ENCODE peak calls at places on chromosomes 2 and 18, in nine cellular contexts. W, Z, J, U, A, V, Q, R and S are unnamed samples. For H3K4me1 and H3K9me3, the result is how much of the 10 kb centered on the place peaks cover.

GRCh38 chr18:79855147-79855910 is 57.6 kb downstream of the KCNG2 start:
- DNase-seq in W (peak), Z (no peak), J (no peak), U (no peak), A (no peak), V (no peak), Q (no peak), R (no peak), S (peak)

GRCh38 chr2:208034503-208035140 is 9.3 kb upstream of the PLEKHM3 start:
- DNase-seq in W (no peak), Z (no peak), J (no peak), U (no peak), A (no peak), V (no peak), Q (no peak), R (no peak), S (no peak)

GRCh38 chr2:191749181-191749540 is 71.2 kb downstream of the NABP1 start:
- DNase-seq in W (no peak), Z (no peak), J (no peak), U (no peak), A (no peak), V (no peak), Q (no peak), R (no peak), S (no peak)

GRCh38 chr2:142672698-142673097 is 204.8 kb upstream of the KYNU start:
- DNase-seq in W (no peak), Z (no peak), J (no peak), U (no peak), A (no peak), V (no peak), Q (no peak), R (no peak), S (no peak)

GRCh38 chr2:165699931-165700330 is 94.1 kb downstream of the GALNT3 start:
- DNase-seq in W (no peak), Z (no peak), J (no peak), U (no peak), A (no peak), V (no peak), Q (no peak), R (no peak), S (no peak)

GRCh38 chr2:127093648-127094210 is 13.2 kb downstream of the BIN1 start:
- DNase-seq in W (no peak), Z (no peak), J (no peak), U (no peak), A (no peak), V (peak), Q (no peak), R (no peak), S (peak)

GRCh38 chr2:26279886-26280285 is 35.1 kb downstream of the HADHB start:
- DNase-seq in W (no peak), Z (no peak), J (no peak), U (no peak), A (no peak), V (no peak), Q (no peak), R (no peak), S (no peak)

GRCh38 chr2:1055014-1055595 is 104.5 kb downstream of the SNTG2 start:
- DNase-seq in W (no peak), Z (peak), J (no peak), U (no peak), A (peak), V (no peak), Q (no peak), R (no peak), S (no peak)

GRCh38 chr2:134347756-134348155 is 93.9 kb downstream of the MGAT5 start:
- DNase-seq in W (no peak), Z (no peak), J (no peak), U (no peak), A (peak), V (no peak), Q (no peak), R (no peak), S (no peak)

GRCh38 chr18:35271656-35272055 is 18.4 kb downstream of the ZSCAN30 start:
- DNase-seq in W (no peak), Z (no peak), J (no peak), U (no peak), A (no peak), V (no peak), Q (no peak), R (no peak), S (no peak)

GRCh38 chr2:31137211-31138036 is 816 bp downstream of the GALNT14 start:
- DNase-seq in W (peak), Z (no peak), J (no peak), U (no peak), A (no peak), V (no peak), Q (no peak), R (no peak), S (peak)

GRCh38 chr2:26678026-26678425 is 14.5 kb upstream of the KCNK3 start:
- DNase-seq in W (no peak), Z (no peak), J (no peak), U (no peak), A (no peak), V (no peak), Q (no peak), R (no peak), S (no peak)

GRCh38 chr2:215921884-215922283 is 91.5 kb downstream of the MREG start:
- DNase-seq in W (no peak), Z (peak), J (no peak), U (no peak), A (peak), V (peak), Q (no peak), R (peak), S (no peak)

GRCh38 chr18:3256693-3257626 is 5.0 kb upstream of the MYL12B start:
- DNase-seq in W (no peak), Z (peak), J (no peak), U (no peak), A (peak), V (peak), Q (no peak), R (no peak), S (peak)
- H3K4me1 ChIP-seq in W (under half), Z (under half), J (under half), U (half or more), A (under half), V (under half), Q (under half), R (under half), S (under half)

DNA sequence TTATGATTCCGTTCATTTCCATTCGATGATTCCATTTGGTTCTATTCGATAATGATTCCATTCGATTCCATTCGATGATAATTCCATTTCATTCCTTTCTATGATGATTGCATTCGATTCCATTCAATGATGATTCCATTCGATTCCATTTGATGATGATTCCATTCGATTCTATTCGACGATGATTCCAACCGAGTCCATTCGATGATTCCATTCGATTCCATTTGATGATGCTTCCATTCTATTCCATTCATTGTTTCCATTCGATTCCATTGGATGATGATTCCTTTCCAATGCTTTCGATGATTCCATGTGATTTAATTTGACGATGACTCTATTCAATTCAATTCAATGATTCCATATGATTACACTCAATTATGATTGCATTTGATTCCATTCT is 1093.5 kb downstream of the RPIA start:
- DNase-seq in W (no peak), Z (no peak), J (no peak), U (no peak), A (no peak), V (no peak), Q (no peak), R (no peak), S (no peak)
- H3K9me3 ChIP-seq in W (half or more), Z (under half), J (under half), U (under half), A (under half), V (under half), Q (under half), R (under half), S (under half)

DNA sequence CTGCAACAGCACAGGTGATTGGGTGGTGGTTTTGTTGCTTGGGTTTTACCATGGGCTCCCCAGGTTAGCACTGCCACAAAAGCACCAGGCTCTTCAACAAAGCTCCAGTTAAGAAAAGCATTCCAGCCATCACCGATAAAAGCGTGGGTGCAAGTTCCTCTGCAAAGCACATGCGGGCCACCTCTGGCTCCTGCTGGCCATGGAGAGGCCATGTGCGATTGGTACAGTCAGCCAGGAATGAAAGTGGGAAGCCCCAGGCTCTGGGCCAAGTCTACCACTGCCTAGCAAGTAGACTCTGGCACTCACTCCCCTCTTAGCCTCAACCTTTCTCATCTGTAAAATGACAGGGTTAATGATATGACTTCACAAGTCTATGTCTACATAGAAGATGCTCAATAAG is 36.0 kb downstream of the BCL11A start:
- DNase-seq in W (no peak), Z (peak), J (peak), U (no peak), A (peak), V (no peak), Q (no peak), R (no peak), S (no peak)
- H3K4me1 ChIP-seq in W (under half), Z (under half), J (under half), U (half or more), A (under half), V (under half), Q (half or more), R (under half), S (under half)

DNA sequence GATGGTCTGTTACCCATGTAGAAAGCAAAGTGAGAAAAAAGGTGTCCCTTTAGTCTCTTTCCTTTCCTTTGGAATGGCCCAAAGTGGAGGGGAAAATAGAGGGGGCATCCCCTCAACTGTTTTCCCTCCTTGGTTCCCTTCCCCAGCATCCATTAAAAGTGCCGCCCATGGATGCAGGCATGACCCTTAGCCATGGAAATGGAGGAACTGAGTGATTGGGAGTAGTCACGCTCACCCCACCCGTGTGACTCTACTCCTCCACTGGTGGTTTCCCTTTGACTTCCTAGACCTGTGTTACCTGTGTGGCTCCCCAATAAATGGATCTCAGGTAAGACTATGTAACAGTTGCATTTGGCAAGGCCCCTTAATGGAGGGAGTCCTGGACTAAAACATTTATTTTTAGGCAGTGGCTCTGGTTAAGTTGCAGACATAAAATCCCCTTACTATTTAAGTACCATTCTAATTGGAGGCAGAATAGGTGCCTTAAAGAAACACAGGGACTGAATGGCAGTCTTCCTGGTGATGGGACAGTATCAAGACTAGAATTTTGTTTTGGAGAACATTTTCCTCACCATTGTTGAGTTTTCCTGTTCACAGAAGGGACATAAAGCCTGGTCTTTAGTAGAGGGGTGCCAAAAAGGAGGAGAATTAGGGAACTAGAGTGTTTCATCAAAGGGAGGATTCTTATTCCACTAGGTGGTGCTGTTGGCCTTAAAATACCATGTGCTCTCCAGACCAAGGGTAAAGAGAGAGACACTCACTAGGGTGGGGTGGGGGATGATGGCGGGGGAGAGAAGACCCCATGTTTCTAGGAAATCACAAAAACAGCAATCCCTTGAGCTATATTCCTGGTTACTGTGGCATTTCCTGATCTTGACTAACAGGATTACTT is 25.7 kb upstream of the PLA2R1 start:
- DNase-seq in W (no peak), Z (no peak), J (no peak), U (no peak), A (peak), V (no peak), Q (no peak), R (no peak), S (no peak)
- H3K9me3 ChIP-seq in W (under half), Z (under half), J (under half), U (under half), A (under half), V (under half), Q (half or more), R (under half), S (under half)

GRCh38 chr18:2970762-2971659 is 41.9 kb downstream of the LPIN2 start:
- DNase-seq in W (no peak), Z (no peak), J (no peak), U (no peak), A (peak), V (peak), Q (no peak), R (peak), S (no peak)

GRCh38 chr18:2970344-2970743 is 42.6 kb downstream of the LPIN2 start:
- DNase-seq in W (no peak), Z (no peak), J (no peak), U (no peak), A (no peak), V (no peak), Q (no peak), R (no peak), S (no peak)

GRCh38 chr18:2967820-2968219 is 45.1 kb downstream of the LPIN2 start:
- DNase-seq in W (no peak), Z (no peak), J (no peak), U (no peak), A (no peak), V (no peak), Q (no peak), R (no peak), S (no peak)

GRCh38 chr18:2968559-2968958 is 44.4 kb downstream of the LPIN2 start:
- DNase-seq in W (no peak), Z (no peak), J (no peak), U (no peak), A (no peak), V (no peak), Q (no peak), R (no peak), S (no peak)

GRCh38 chr18:2969695-2970094 is 43.2 kb downstream of the LPIN2 start:
- DNase-seq in W (no peak), Z (no peak), J (no peak), U (no peak), A (no peak), V (no peak), Q (no peak), R (no peak), S (no peak)
- H3K4me1 ChIP-seq in W (half or more), Z (under half), J (under half), U (half or more), A (under half), V (under half), Q (under half), R (under half), S (under half)

DNA sequence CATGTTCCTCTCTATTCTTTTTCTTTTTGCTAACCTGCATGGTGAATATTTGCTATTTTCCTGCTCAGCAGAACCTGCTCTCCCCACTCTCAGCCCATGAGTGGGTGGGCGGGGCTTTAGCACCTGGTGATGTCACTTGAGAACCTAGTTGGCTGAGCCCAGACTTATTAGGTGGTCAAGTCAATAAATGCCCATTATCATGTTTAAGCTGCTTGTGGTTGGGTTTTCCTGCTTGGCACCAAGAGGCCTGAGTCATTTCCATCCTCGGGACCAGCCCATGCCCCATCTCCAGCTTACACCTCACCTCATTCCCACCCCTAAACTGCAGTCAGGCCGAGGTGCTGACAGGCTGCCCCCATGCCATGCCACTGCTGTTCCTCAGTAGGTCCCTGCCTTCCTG is 226.6 kb downstream of the ANKRD30B start:
- DNase-seq in W (no peak), Z (no peak), J (no peak), U (no peak), A (no peak), V (no peak), Q (no peak), R (no peak), S (no peak)
- H3K9me3 ChIP-seq in W (under half), Z (under half), J (under half), U (under half), A (under half), V (under half), Q (half or more), R (under half), S (under half)

GRCh38 chr2:97911922-97912575 is 83.7 kb downstream of the TMEM131 start:
- DNase-seq in W (no peak), Z (no peak), J (no peak), U (no peak), A (no peak), V (no peak), Q (no peak), R (no peak), S (no peak)
- H3K4me1 ChIP-seq in W (under half), Z (under half), J (under half), U (under half), A (under half), V (under half), Q (under half), R (under half), S (under half)

DNA sequence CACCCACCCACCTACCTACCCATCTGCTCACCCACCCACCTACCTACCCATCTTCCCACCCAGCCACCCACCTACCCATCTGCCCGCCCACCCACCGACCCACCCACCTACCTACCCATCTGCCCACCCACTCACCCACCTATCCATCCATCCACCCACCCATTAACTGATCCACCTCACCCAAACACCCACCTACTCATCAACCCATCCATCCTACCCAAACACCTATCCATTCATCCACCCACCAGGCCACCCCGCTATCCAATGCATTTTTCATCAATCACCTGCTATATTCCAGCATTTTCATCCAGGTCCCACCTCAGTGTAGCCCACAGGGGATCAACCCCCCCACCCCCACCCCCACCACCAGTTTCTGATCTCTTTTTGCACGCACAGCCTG is 121.8 kb downstream of the GLI2 start:
- DNase-seq in W (peak), Z (no peak), J (peak), U (no peak), A (no peak), V (no peak), Q (no peak), R (no peak), S (no peak)
- H3K9me3 ChIP-seq in W (under half), Z (under half), J (under half), U (under half), A (under half), V (under half), Q (under half), R (under half), S (under half)